ENCODE peak calls at places on chromosomes 12 and 14, in seven cellular contexts. One of them, this sample, is unnamed.
A peak's percentile ranks its signal among the peaks of the same experiment; 100 is the strongest.

GRCh38 chr12:51171884-51172514 is 936 bp downstream of the TFCP2 start:
- DNase-seq in left colon: no peak
- DNase-seq in stimulated activated CD4-positive, alpha-beta T cell treated with anti-CD3 and anti-CD28 coated beads, Interleukin-4, amount 100 ng/mL, for 24 hours: no peak
- DNase-seq in bronchial epithelial cell: peak; percentile 29
- DNase-seq in K562: no peak
- DNase-seq in stimulated activated naive CD8-positive, alpha-beta T cell treated with anti-CD3 and anti-CD28 coated beads, Interleukin-15, amount 100 ng/mL, for 72 hours: no peak
- DNase-seq in cardiac muscle cell: peak; percentile 30
- DNase-seq in this sample: no peak

GRCh38 chr14:81234268-81234667 is 13.5 kb upstream of the GTF2A1 start:
- DNase-seq in left colon: no peak
- DNase-seq in stimulated activated CD4-positive, alpha-beta T cell treated with anti-CD3 and anti-CD28 coated beads, Interleukin-4, amount 100 ng/mL, for 24 hours: no peak
- DNase-seq in bronchial epithelial cell: no peak
- DNase-seq in K562: no peak
- DNase-seq in stimulated activated naive CD8-positive, alpha-beta T cell treated with anti-CD3 and anti-CD28 coated beads, Interleukin-15, amount 100 ng/mL, for 72 hours: no peak
- DNase-seq in cardiac muscle cell: peak; percentile 55
- DNase-seq in this sample: no peak

GRCh38 chr12:50081096-50081808 is 3.9 kb upstream of the SMARCD1 start:
- DNase-seq in left colon: no peak
- DNase-seq in stimulated activated CD4-positive, alpha-beta T cell treated with anti-CD3 and anti-CD28 coated beads, Interleukin-4, amount 100 ng/mL, for 24 hours: no peak
- DNase-seq in bronchial epithelial cell: no peak
- DNase-seq in K562: peak; percentile 65
- DNase-seq in stimulated activated naive CD8-positive, alpha-beta T cell treated with anti-CD3 and anti-CD28 coated beads, Interleukin-15, amount 100 ng/mL, for 72 hours: no peak
- DNase-seq in cardiac muscle cell: no peak
- DNase-seq in this sample: no peak

GRCh38 chr12:86724716-86725115 is 468.5 kb upstream of the MGAT4C start:
- DNase-seq in left colon: no peak
- DNase-seq in stimulated activated CD4-positive, alpha-beta T cell treated with anti-CD3 and anti-CD28 coated beads, Interleukin-4, amount 100 ng/mL, for 24 hours: no peak
- DNase-seq in bronchial epithelial cell: no peak
- DNase-seq in K562: no peak
- DNase-seq in stimulated activated naive CD8-positive, alpha-beta T cell treated with anti-CD3 and anti-CD28 coated beads, Interleukin-15, amount 100 ng/mL, for 72 hours: no peak
- DNase-seq in cardiac muscle cell: peak; percentile 82
- DNase-seq in this sample: no peak

GRCh38 chr12:94427520-94428381 is 31.9 kb downstream of the CEP83 start:
- DNase-seq in left colon: no peak
- DNase-seq in stimulated activated CD4-positive, alpha-beta T cell treated with anti-CD3 and anti-CD28 coated beads, Interleukin-4, amount 100 ng/mL, for 24 hours: peak; percentile 5
- DNase-seq in bronchial epithelial cell: no peak
- DNase-seq in K562: no peak
- DNase-seq in stimulated activated naive CD8-positive, alpha-beta T cell treated with anti-CD3 and anti-CD28 coated beads, Interleukin-15, amount 100 ng/mL, for 72 hours: no peak
- DNase-seq in cardiac muscle cell: peak; percentile 93
- DNase-seq in this sample: no peak

GRCh38 chr12:81598205-81598604 is 160.9 kb downstream of the PPFIA2 start:
- DNase-seq in left colon: no peak
- DNase-seq in stimulated activated CD4-positive, alpha-beta T cell treated with anti-CD3 and anti-CD28 coated beads, Interleukin-4, amount 100 ng/mL, for 24 hours: no peak
- DNase-seq in bronchial epithelial cell: no peak
- DNase-seq in K562: no peak
- DNase-seq in stimulated activated naive CD8-positive, alpha-beta T cell treated with anti-CD3 and anti-CD28 coated beads, Interleukin-15, amount 100 ng/mL, for 72 hours: no peak
- DNase-seq in cardiac muscle cell: no peak
- DNase-seq in this sample: no peak

GRCh38 chr12:113149361-113150150 is at the start of gene CFAP73:
- DNase-seq in left colon: peak; percentile 73
- DNase-seq in stimulated activated CD4-positive, alpha-beta T cell treated with anti-CD3 and anti-CD28 coated beads, Interleukin-4, amount 100 ng/mL, for 24 hours: no peak
- DNase-seq in bronchial epithelial cell: peak; percentile 63
- DNase-seq in K562: peak; percentile 82
- DNase-seq in stimulated activated naive CD8-positive, alpha-beta T cell treated with anti-CD3 and anti-CD28 coated beads, Interleukin-15, amount 100 ng/mL, for 72 hours: no peak
- DNase-seq in cardiac muscle cell: peak; percentile 96
- DNase-seq in this sample: no peak

GRCh38 chr12:62861586-62861985 is 73.4 kb downstream of the PPM1H start:
- DNase-seq in left colon: no peak
- DNase-seq in stimulated activated CD4-positive, alpha-beta T cell treated with anti-CD3 and anti-CD28 coated beads, Interleukin-4, amount 100 ng/mL, for 24 hours: no peak
- DNase-seq in bronchial epithelial cell: no peak
- DNase-seq in K562: no peak
- DNase-seq in stimulated activated naive CD8-positive, alpha-beta T cell treated with anti-CD3 and anti-CD28 coated beads, Interleukin-15, amount 100 ng/mL, for 72 hours: no peak
- DNase-seq in cardiac muscle cell: no peak
- DNase-seq in this sample: no peak

GRCh38 chr12:57640156-57641042 is 7.4 kb upstream of the B4GALNT1 start:
- DNase-seq in left colon: no peak
- DNase-seq in stimulated activated CD4-positive, alpha-beta T cell treated with anti-CD3 and anti-CD28 coated beads, Interleukin-4, amount 100 ng/mL, for 24 hours: no peak
- DNase-seq in bronchial epithelial cell: no peak
- DNase-seq in K562: no peak
- DNase-seq in stimulated activated naive CD8-positive, alpha-beta T cell treated with anti-CD3 and anti-CD28 coated beads, Interleukin-15, amount 100 ng/mL, for 72 hours: no peak
- DNase-seq in cardiac muscle cell: no peak
- DNase-seq in this sample: no peak

GRCh38 chr14:104277416-104278213 is 139.2 kb downstream of the KIF26A start:
- DNase-seq in left colon: peak; percentile 19
- DNase-seq in stimulated activated CD4-positive, alpha-beta T cell treated with anti-CD3 and anti-CD28 coated beads, Interleukin-4, amount 100 ng/mL, for 24 hours: no peak
- DNase-seq in bronchial epithelial cell: no peak
- DNase-seq in K562: no peak
- DNase-seq in stimulated activated naive CD8-positive, alpha-beta T cell treated with anti-CD3 and anti-CD28 coated beads, Interleukin-15, amount 100 ng/mL, for 72 hours: peak; percentile 7
- DNase-seq in cardiac muscle cell: no peak
- DNase-seq in this sample: no peak

GRCh38 chr12:4562034-4562657 is at the start of gene DYRK4:
- DNase-seq in left colon: peak; percentile 90
- DNase-seq in stimulated activated CD4-positive, alpha-beta T cell treated with anti-CD3 and anti-CD28 coated beads, Interleukin-4, amount 100 ng/mL, for 24 hours: no peak
- DNase-seq in bronchial epithelial cell: peak; percentile 51
- DNase-seq in K562: peak; percentile 77
- DNase-seq in stimulated activated naive CD8-positive, alpha-beta T cell treated with anti-CD3 and anti-CD28 coated beads, Interleukin-15, amount 100 ng/mL, for 72 hours: no peak
- DNase-seq in cardiac muscle cell: peak; percentile 89
- DNase-seq in this sample: no peak